ENCODE peak calls at places on chromosomes 2 and 18, in eight cellular contexts. W, X, G, T, N, S, M and H are unnamed samples. For H3K4me1, the result is how much of the 10 kb centered on the place peaks cover.

GRCh38 chr2:17672583-17673317 is 80.9 kb downstream of the SMC6 start:
- DNase-seq in W (peak), X (no peak), G (no peak), T (no peak), N (no peak), S (no peak), M (no peak), H (no peak)

GRCh38 chr2:31526946-31527345 is 53.8 kb downstream of the SRD5A2 start:
- DNase-seq in W (no peak), X (no peak), G (no peak), T (no peak), N (no peak), S (no peak), M (peak), H (no peak)

GRCh38 chr2:109142416-109143210 is 13.6 kb downstream of the SH3RF3 start:
- DNase-seq in W (no peak), X (no peak), G (no peak), T (no peak), N (no peak), S (no peak), M (no peak), H (no peak)

GRCh38 chr18:49966090-49966489 is 152.8 kb upstream of the ACAA2 start:
- DNase-seq in W (no peak), X (no peak), G (no peak), T (no peak), N (no peak), S (no peak), M (no peak), H (no peak)

GRCh38 chr18:61606068-61606660 is 272.9 kb downstream of the CDH20 start:
- DNase-seq in W (peak), X (no peak), G (no peak), T (peak), N (no peak), S (peak), M (peak), H (peak)

GRCh38 chr2:71789556-71790219 is 336.3 kb downstream of the DYSF start:
- DNase-seq in W (no peak), X (no peak), G (no peak), T (peak), N (no peak), S (no peak), M (no peak), H (no peak)

GRCh38 chr2:239306274-239307220 is 94.3 kb downstream of the HDAC4 start:
- DNase-seq in W (no peak), X (no peak), G (no peak), T (peak), N (no peak), S (no peak), M (no peak), H (no peak)

GRCh38 chr2:127052068-127052770 is 54.7 kb downstream of the BIN1 start:
- DNase-seq in W (no peak), X (no peak), G (no peak), T (no peak), N (peak), S (no peak), M (no peak), H (no peak)

GRCh38 chr2:161048317-161048716 is 111.9 kb upstream of the TANK start:
- DNase-seq in W (no peak), X (no peak), G (no peak), T (no peak), N (no peak), S (no peak), M (no peak), H (no peak)

GRCh38 chr2:5697554-5697953 is 5.4 kb downstream of the SOX11 start:
- DNase-seq in W (no peak), X (no peak), G (no peak), T (no peak), N (no peak), S (no peak), M (no peak), H (no peak)

GRCh38 chr18:23693849-23694248 is 4.6 kb downstream of the LAMA3 start:
- DNase-seq in W (no peak), X (no peak), G (no peak), T (no peak), N (no peak), S (no peak), M (peak), H (no peak)

GRCh38 chr18:79518028-79518682 is 122.4 kb downstream of the NFATC1 start:
- DNase-seq in W (no peak), X (no peak), G (no peak), T (peak), N (no peak), S (peak), M (no peak), H (no peak)

GRCh38 chr18:6821346-6821745 is 91.8 kb downstream of the ARHGAP28 start:
- DNase-seq in W (peak), X (no peak), G (no peak), T (no peak), N (no peak), S (no peak), M (no peak), H (no peak)

GRCh38 chr2:60530660-60531276 is 22.7 kb downstream of the BCL11A start:
- DNase-seq in W (peak), X (peak), G (peak), T (peak), N (peak), S (peak), M (peak), H (no peak)
- H3K4me1 ChIP-seq in W (under half), X (under half), G (under half), T (under half), N (under half), S (under half), M (half or more), H (under half)

GRCh38 chr2:128312411-128312810 is 6.3 kb downstream of the HS6ST1 start:
- DNase-seq in W (no peak), X (no peak), G (peak), T (no peak), N (no peak), S (no peak), M (no peak), H (no peak)
- H3K4me1 ChIP-seq in W (under half), X (under half), G (under half), T (under half), N (half or more), S (half or more), M (under half), H (under half)

GRCh38 chr2:202643012-202643858 is 8.5 kb downstream of the FAM117B start:
- DNase-seq in W (no peak), X (no peak), G (no peak), T (no peak), N (no peak), S (no peak), M (no peak), H (no peak)
- H3K4me1 ChIP-seq in W (under half), X (under half), G (under half), T (under half), N (under half), S (under half), M (under half), H (under half)

GRCh38 chr2:45892757-45893156 is 241.3 kb downstream of the PRKCE start:
- DNase-seq in W (peak), X (no peak), G (peak), T (no peak), N (no peak), S (no peak), M (no peak), H (no peak)

GRCh38 chr2:45895477-45895876 is 244.0 kb downstream of the PRKCE start:
- DNase-seq in W (peak), X (no peak), G (no peak), T (no peak), N (no peak), S (no peak), M (no peak), H (no peak)

GRCh38 chr2:45892236-45892701 is 240.8 kb downstream of the PRKCE start:
- DNase-seq in W (peak), X (no peak), G (no peak), T (no peak), N (no peak), S (no peak), M (no peak), H (no peak)

GRCh38 chr2:45896281-45896680 is 244.8 kb downstream of the PRKCE start:
- DNase-seq in W (no peak), X (no peak), G (no peak), T (no peak), N (no peak), S (no peak), M (no peak), H (no peak)

DNA sequence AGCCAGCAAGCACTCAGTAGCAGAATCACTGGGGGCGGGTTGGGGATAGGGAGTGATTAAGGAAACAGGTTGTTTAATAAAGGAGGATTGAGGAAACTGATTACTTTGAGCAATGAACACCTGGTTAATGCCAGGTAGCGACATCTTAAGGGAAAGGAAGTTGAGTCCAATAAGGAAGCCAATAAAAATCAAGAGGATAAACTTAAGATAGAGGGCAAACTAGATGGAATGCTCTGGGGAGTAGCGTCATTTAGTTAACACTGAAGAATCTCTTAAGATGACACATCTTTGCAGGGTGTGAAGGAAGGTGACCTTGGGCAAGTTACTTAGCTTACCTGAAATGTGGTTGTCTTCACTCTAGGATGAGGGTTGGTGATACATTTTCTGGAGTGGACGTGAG is 242.7 kb downstream of the PRKCE start:
- DNase-seq in W (no peak), X (no peak), G (no peak), T (no peak), N (no peak), S (no peak), M (no peak), H (no peak)
- H3K4me1 ChIP-seq in W (under half), X (under half), G (under half), T (under half), N (under half), S (under half), M (under half), H (under half)

GRCh38 chr2:203786912-203787311 is 80.5 kb downstream of the CD28 start:
- DNase-seq in W (peak), X (no peak), G (no peak), T (no peak), N (no peak), S (peak), M (no peak), H (no peak)
- H3K4me1 ChIP-seq in W (under half), X (under half), G (under half), T (under half), N (under half), S (under half), M (under half), H (under half)

DNA sequence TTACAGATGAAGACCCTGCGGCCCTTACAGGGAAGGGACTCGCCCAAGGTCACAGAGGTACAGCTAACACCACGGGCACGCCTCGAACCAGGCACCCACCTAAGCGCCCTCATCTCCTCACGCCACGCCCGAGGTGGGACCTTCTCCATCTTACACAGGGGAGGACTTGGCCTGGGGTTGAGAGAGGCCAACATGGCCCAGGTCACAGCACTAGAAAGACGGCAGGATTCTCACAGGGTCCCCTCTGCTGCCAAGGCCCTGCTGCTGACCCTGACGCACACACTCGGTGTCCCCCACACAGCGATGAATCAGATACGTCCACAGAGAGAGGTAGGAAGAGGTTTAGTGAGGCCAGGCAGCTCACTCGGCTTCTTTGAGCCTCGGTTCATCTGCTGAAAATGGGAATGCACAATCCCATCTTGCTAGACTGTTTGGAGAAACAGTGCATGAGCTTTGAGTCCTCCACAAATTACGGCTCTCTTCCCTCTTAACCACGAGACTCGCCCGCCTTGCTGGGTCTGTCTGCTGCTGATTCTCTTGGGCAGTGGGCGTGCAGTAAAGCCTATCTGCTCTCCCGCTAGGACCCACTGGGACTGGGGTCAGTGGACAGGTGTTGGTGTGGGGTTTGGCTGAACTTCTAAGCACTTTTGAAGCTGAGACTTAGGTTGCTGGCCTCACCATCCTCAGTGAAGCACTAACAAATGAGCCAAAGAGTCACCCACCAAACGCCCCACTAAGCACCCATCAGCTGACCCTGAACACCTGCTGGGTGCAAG is 79.2 kb downstream of the SMAD7 start:
- DNase-seq in W (no peak), X (no peak), G (no peak), T (no peak), N (no peak), S (no peak), M (no peak), H (no peak)
- H3K4me1 ChIP-seq in W (under half), X (under half), G (under half), T (under half), N (under half), S (under half), M (under half), H (under half)

DNA sequence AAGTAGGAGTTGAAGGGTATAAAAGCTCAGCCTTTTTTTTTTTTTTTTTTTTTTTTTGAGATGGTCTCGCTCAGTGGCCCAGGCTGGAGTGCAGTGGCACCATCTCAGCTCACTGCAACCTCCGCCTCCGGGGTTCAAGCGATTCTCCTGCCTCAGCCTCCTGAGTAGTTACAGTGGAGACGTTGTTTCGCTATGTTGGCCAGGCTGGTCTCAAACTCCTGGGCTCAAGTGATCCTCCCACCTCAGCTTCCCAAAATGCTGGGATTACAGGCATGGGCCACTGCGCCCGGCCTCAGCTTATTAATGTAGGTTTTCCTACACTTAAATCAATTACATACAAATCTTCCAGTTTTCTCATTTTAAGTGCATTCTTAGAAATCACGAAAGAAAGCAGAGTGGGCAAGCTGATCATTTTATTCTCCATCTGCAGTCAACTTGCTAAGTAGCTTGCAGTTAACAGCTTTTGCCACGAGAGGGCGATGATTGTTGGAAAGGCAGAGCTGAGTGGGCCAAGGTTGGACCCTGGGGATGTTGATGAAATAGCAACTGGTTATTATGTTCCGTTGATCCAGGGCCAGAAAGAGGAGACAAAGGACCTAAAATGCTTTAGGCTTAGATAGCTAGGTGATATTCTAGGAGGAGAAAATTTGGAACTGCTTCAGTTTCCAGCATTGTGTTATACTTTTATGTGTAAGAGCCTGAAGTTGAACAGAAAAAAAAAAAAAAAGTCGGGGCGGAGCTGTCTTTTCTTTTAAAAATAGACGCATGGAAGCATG is 234.4 kb upstream of the EPAS1 start:
- DNase-seq in W (peak), X (peak), G (peak), T (peak), N (peak), S (peak), M (peak), H (peak)
- H3K4me1 ChIP-seq in W (under half), X (under half), G (under half), T (under half), N (under half), S (under half), M (under half), H (under half)

GRCh38 chr2:6955523-6956136 is 38.4 kb downstream of the RNF144A start:
- DNase-seq in W (no peak), X (peak), G (no peak), T (no peak), N (no peak), S (no peak), M (no peak), H (peak)
- H3K4me1 ChIP-seq in W (under half), X (under half), G (under half), T (under half), N (under half), S (under half), M (under half), H (under half)